ENCODE peak calls at places on chromosomes 11 and 22, in seven cellular contexts. O is colonic mucosa; U is GM23248; P is CD8-positive, alpha-beta memory T cell; R is A673; E is uterus; A is PC-3. N is an unnamed sample.

GRCh38 chr11:128294001-128294684 is 293.2 kb downstream of the ETS1 start:
- DNase-seq in O (no peak), U (no peak), P (no peak), R (no peak), E (no peak), A (no peak), N (no peak)

GRCh38 chr11:64810891-64811272 is 531 bp upstream of the MEN1 start:
- DNase-seq in O (peak; percentile 42), U (no peak), P (no peak), R (no peak), E (no peak), A (no peak), N (no peak)

GRCh38 chr11:69883292-69884255 is 64.4 kb upstream of the FGF3 start:
- DNase-seq in O (no peak), U (no peak), P (no peak), R (no peak), E (no peak), A (no peak), N (no peak)

GRCh38 chr22:17672417-17672991 is 33.9 kb downstream of the BCL2L13 start:
- DNase-seq in O (no peak), U (no peak), P (no peak), R (no peak), E (no peak), A (peak; percentile 2), N (no peak)

GRCh38 chr11:86244522-86245368 is at the start of gene EED:
- DNase-seq in O (peak; percentile 94), U (peak; percentile 99), P (peak; percentile 94), R (peak; percentile 99), E (peak; percentile 96), A (peak; percentile 88), N (peak; percentile 83)

GRCh38 chr11:69667619-69668604 is 7.2 kb downstream of the LTO1 start:
- DNase-seq in O (no peak), U (no peak), P (no peak), R (peak; percentile 52), E (no peak), A (no peak), N (no peak)

GRCh38 chr11:441043-441417 is 781 bp downstream of the ANO9 start:
- DNase-seq in O (no peak), U (no peak), P (no peak), R (no peak), E (no peak), A (no peak), N (no peak)

GRCh38 chr11:119065369-119065768 is 2.2 kb upstream of the VPS11 start:
- DNase-seq in O (no peak), U (peak; percentile 65), P (peak; percentile 43), R (peak; percentile 70), E (no peak), A (peak; percentile 66), N (no peak)

GRCh38 chr11:3803726-3804510 is 4.4 kb upstream of the PGAP2 start:
- DNase-seq in O (no peak), U (peak; percentile 87), P (no peak), R (no peak), E (no peak), A (peak; percentile 79), N (no peak)

GRCh38 chr11:17734986-17735822 is 623 bp downstream of the KCNC1 start:
- DNase-seq in O (peak; percentile 30), U (peak; percentile 89), P (peak; percentile 6), R (peak; percentile 63), E (peak; percentile 58), A (peak; percentile 56), N (no peak)

GRCh38 chr11:59865031-59865430 is 1.3 kb downstream of the TCN1 start:
- DNase-seq in O (no peak), U (peak; percentile 42), P (no peak), R (no peak), E (no peak), A (peak; percentile 86), N (no peak)

GRCh38 chr11:97732011-97732632 is 1288.6 kb upstream of the CNTN5 start:
- DNase-seq in O (no peak), U (no peak), P (no peak), R (no peak), E (no peak), A (no peak), N (no peak)

GRCh38 chr22:32996702-32997101 is 61.5 kb downstream of the SYN3 start:
- DNase-seq in O (no peak), U (peak; percentile 92), P (no peak), R (no peak), E (peak; percentile 48), A (no peak), N (no peak)

GRCh38 chr11:101049123-101049522 is 80.5 kb downstream of the PGR start:
- DNase-seq in O (no peak), U (no peak), P (no peak), R (no peak), E (no peak), A (peak; percentile 94), N (no peak)

GRCh38 chr11:32426192-32426591 is 9.1 kb downstream of the WT1 start:
- DNase-seq in O (no peak), U (no peak), P (no peak), R (no peak), E (no peak), A (no peak), N (no peak)

GRCh38 chr11:132202621-132203020 is 832.2 kb downstream of the NTM start:
- DNase-seq in O (no peak), U (peak; percentile 53), P (no peak), R (no peak), E (no peak), A (no peak), N (no peak)

GRCh38 chr22:31344369-31345330 is 1.5 kb downstream of the PATZ1 start:
- DNase-seq in O (peak; percentile 68), U (peak; percentile 50), P (peak; percentile 29), R (peak; percentile 22), E (peak; percentile 50), A (peak; percentile 39), N (no peak)

GRCh38 chr22:31343235-31344191 is 2.6 kb downstream of the PATZ1 start:
- DNase-seq in O (peak; percentile 80), U (no peak), P (peak; percentile 24), R (peak; percentile 43), E (peak; percentile 40), A (peak; percentile 77), N (no peak)

GRCh38 chr22:31341386-31342088 is 4.6 kb downstream of the PATZ1 start:
- DNase-seq in O (no peak), U (no peak), P (no peak), R (no peak), E (no peak), A (no peak), N (no peak)

GRCh38 chr22:31340765-31341247 is 5.3 kb downstream of the PATZ1 start:
- DNase-seq in O (no peak), U (no peak), P (no peak), R (no peak), E (no peak), A (no peak), N (no peak)

DNA sequence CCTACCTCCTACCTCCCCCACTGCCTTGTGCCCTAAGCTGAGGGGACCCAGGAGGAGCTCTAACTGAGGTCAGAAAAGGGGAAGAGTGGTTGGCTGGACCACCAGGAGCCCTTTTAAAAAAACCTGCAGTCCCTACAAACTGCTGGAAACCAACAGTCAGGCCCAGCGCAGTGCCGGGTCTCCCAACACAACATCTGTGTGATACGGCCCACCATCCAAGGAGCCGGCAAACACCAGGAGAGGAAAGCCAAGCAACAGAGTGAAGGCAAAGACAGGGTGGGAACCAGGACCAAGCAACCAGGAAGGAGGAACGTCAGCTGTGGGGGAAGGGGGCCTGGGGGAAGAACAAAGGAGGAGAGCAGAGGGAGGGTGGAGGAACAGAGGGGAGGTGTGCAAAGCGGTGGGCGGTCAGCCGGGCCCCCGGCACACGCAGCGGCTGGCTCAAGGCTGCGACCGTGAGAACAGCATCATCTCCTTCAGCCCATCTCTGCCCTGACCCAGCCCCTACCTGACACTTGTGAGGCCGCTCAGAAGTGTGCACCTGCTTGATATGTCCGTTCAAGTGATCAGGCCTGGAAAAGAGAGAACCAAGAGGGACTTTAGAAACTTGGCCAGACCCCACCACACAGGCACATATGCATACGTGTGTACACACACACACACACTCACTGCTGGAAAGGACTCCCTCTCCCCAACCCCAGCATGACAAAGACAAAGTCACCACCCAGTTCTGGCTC is 3.6 kb downstream of the PATZ1 start:
- DNase-seq in O (peak; percentile 25), U (no peak), P (no peak), R (peak; percentile 18), E (no peak), A (no peak), N (no peak)
- H3K27ac ChIP-seq in O (no peak overlapping the region), U (no peak overlapping the region), P (no peak overlapping the region), R (peak overlapping the region; percentile 65), E (peak overlapping the region; percentile 90), A (no peak overlapping the region), N (no peak overlapping the region)

DNA sequence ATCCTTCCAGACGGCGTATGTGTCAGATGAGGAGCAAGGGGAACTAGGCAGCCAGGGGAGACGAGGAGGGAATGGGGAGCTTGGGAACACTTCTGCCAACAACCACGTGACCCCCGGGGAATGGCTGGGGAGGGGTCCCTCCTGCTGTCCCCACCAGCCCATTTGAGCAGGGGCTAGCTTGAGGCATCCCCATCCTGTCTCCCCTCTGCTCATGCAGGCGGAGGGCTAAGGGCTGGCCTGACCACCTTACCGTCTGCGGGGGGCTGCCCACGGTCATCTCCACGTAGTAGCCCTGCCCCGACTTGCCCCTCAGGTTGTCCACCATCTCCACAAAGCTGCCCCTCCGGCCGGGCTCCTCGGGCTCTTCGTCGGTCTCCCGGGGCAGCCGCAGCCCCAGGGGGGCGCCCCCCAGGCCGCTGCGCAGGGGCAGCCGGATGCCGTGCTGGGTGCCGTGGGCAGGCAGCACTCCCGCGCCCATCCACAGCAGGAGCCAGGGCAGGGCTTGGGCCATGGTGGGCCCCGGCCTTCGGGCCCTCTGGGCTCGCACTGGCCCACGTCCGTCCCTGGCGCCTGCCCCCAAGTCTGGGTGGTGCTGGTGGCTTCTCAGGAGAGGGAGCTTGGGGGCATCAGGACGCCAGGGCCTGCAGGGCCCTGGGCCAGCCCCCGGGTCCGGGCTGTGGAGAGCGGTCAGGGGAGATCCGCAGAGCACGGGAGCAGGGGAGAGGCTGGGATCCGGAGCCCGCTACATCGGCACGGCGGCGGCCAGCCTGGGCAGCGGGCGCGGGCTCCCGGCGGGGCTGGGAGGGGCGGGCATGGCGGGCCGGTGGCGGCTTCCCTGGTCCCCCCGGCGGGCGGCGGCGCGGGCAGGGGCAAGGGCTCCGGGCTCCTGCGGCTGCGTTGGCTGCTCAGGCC is 515 bp downstream of the BACE1 start:
- DNase-seq in O (no peak), U (peak; percentile 51), P (peak; percentile 20), R (no peak), E (peak; percentile 33), A (no peak), N (no peak)
- H3K4me1 ChIP-seq in O (peaks cover 11% of the 10 kb centered on the region), U (peaks cover 35% of the 10 kb centered on the region), P (peaks cover 14% of the 10 kb centered on the region), R (peaks cover 3% of the 10 kb centered on the region), E (peaks cover 4% of the 10 kb centered on the region), A (peaks cover 20% of the 10 kb centered on the region), N (peaks cover 5% of the 10 kb centered on the region)

DNA sequence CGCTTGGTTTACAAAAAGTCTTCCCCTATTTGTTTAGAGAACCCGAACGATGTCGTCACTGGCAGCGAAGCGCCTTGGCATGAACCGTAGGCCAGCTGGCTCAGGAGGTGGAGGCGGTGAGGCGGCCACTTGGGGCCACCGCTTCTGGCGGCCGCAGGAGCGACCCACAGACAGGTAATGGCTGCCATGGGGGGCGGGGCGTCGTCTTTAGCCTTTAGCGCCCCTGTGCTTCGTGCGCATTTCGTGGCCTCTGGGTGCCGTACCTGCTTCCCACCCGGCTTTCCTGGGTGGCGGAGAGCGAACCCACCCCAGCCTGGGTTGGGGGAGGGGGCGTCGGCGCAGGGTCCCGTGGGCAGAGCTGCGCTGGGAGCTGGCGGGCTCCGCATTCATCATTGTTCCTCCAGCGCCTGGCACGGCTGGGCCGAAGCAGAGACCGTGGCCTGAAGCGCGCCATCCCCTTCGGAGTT is 470 bp upstream of the OSBP2 start:
- DNase-seq in O (peak; percentile 75), U (peak; percentile 62), P (peak; percentile 54), R (peak; percentile 24), E (peak; percentile 39), A (peak; percentile 44), N (no peak)
- H3K27ac ChIP-seq in O (peak overlapping the region; percentile 70), U (no peak overlapping the region), P (peak overlapping the region; percentile 24), R (no peak overlapping the region), E (peak overlapping the region; percentile 54), A (peak overlapping the region; percentile 8), N (no peak overlapping the region)

GRCh38 chr22:37284126-37284806 is 2.0 kb downstream of the CYTH4 start:
- DNase-seq in O (no peak), U (no peak), P (no peak), R (no peak), E (no peak), A (no peak), N (no peak)
- H3K4me1 ChIP-seq in O (no peaks in the 10 kb centered on the region), U (no peaks in the 10 kb centered on the region), P (peaks cover 42% of the 10 kb centered on the region), R (no peaks in the 10 kb centered on the region), E (no peaks in the 10 kb centered on the region), A (peaks cover 16% of the 10 kb centered on the region), N (peaks cover 7% of the 10 kb centered on the region)

N was measured in iPS DF 6.9.